ENCODE peak calls at places on chromosome 16, in six cellular contexts. One of them, this sample, is unnamed. For H3K9me3, the result is how much of the 10 kb centered on the place peaks cover.

GRCh38 chr16:9107025-9107970 is 15.9 kb downstream of the HAPSTR1 start:
- DNase-seq in neural progenitor cell: no peak
- DNase-seq in CD8-positive, alpha-beta memory T cell: no peak
- DNase-seq in SK-N-SH: no peak
- DNase-seq in heart left ventricle: no peak
- DNase-seq in keratinocyte: no peak
- DNase-seq in this sample: no peak

GRCh38 chr16:1708768-1709180 is 2.8 kb downstream of the MAPK8IP3 start:
- DNase-seq in heart left ventricle: peak
- DNase-seq in keratinocyte: no peak
- DNase-seq in CD8-positive, alpha-beta memory T cell: peak
- DNase-seq in neural progenitor cell: no peak
- DNase-seq in SK-N-SH: no peak
- DNase-seq in this sample: no peak

GRCh38 chr16:54281535-54282201 is 4.9 kb downstream of the IRX3 start:
- DNase-seq in heart left ventricle: peak
- DNase-seq in SK-N-SH: no peak
- DNase-seq in keratinocyte: no peak
- DNase-seq in neural progenitor cell: peak
- DNase-seq in CD8-positive, alpha-beta memory T cell: no peak
- DNase-seq in this sample: no peak

GRCh38 chr16:68319185-68319908 is 8.5 kb downstream of the PRMT7 start:
- DNase-seq in CD8-positive, alpha-beta memory T cell: no peak
- DNase-seq in heart left ventricle: no peak
- DNase-seq in keratinocyte: no peak
- DNase-seq in neural progenitor cell: no peak
- DNase-seq in SK-N-SH: no peak
- DNase-seq in this sample: no peak

GRCh38 chr16:72099377-72099818 is 5.8 kb downstream of the DHX38 start:
- DNase-seq in CD8-positive, alpha-beta memory T cell: no peak
- DNase-seq in SK-N-SH: peak
- DNase-seq in keratinocyte: no peak
- DNase-seq in heart left ventricle: no peak
- DNase-seq in neural progenitor cell: peak
- DNase-seq in this sample: peak

GRCh38 chr16:692356-693108 is 2.3 kb upstream of the WDR24 start:
- DNase-seq in heart left ventricle: no peak
- DNase-seq in SK-N-SH: no peak
- DNase-seq in keratinocyte: no peak
- DNase-seq in CD8-positive, alpha-beta memory T cell: no peak
- DNase-seq in neural progenitor cell: no peak
- DNase-seq in this sample: no peak

GRCh38 chr16:83804366-83804765 is 3.4 kb upstream of the HSBP1 start:
- DNase-seq in heart left ventricle: no peak
- DNase-seq in neural progenitor cell: no peak
- DNase-seq in SK-N-SH: no peak
- DNase-seq in CD8-positive, alpha-beta memory T cell: no peak
- DNase-seq in keratinocyte: no peak
- DNase-seq in this sample: no peak

GRCh38 chr16:17273142-17273561 is 197.6 kb downstream of the XYLT1 start:
- DNase-seq in SK-N-SH: no peak
- DNase-seq in neural progenitor cell: no peak
- DNase-seq in heart left ventricle: no peak
- DNase-seq in keratinocyte: peak
- DNase-seq in CD8-positive, alpha-beta memory T cell: no peak
- DNase-seq in this sample: no peak

GRCh38 chr16:65772134-65772732 is 594.3 kb upstream of the CDH5 start:
- DNase-seq in neural progenitor cell: no peak
- DNase-seq in SK-N-SH: no peak
- DNase-seq in CD8-positive, alpha-beta memory T cell: no peak
- DNase-seq in heart left ventricle: no peak
- DNase-seq in keratinocyte: no peak
- DNase-seq in this sample: peak
- H3K9me3 ChIP-seq in neural progenitor cell: under half
- H3K9me3 ChIP-seq in SK-N-SH: under half
- H3K9me3 ChIP-seq in CD8-positive, alpha-beta memory T cell: under half
- H3K9me3 ChIP-seq in heart left ventricle: under half
- H3K9me3 ChIP-seq in keratinocyte: under half
- H3K9me3 ChIP-seq in this sample: under half

GRCh38 chr16:35747658-35748455 is 2288.4 kb downstream of the TP53TG3F start:
- DNase-seq in CD8-positive, alpha-beta memory T cell: no peak
- DNase-seq in heart left ventricle: no peak
- DNase-seq in SK-N-SH: no peak
- DNase-seq in keratinocyte: no peak
- DNase-seq in neural progenitor cell: no peak
- DNase-seq in this sample: no peak

GRCh38 chr16:35750157-35750689 is 2290.8 kb downstream of the TP53TG3F start:
- DNase-seq in neural progenitor cell: no peak
- DNase-seq in SK-N-SH: no peak
- DNase-seq in heart left ventricle: no peak
- DNase-seq in CD8-positive, alpha-beta memory T cell: no peak
- DNase-seq in keratinocyte: no peak
- DNase-seq in this sample: no peak

GRCh38 chr16:35748621-35749252 is 2289.3 kb downstream of the TP53TG3F start:
- DNase-seq in keratinocyte: no peak
- DNase-seq in neural progenitor cell: no peak
- DNase-seq in heart left ventricle: no peak
- DNase-seq in SK-N-SH: peak
- DNase-seq in CD8-positive, alpha-beta memory T cell: no peak
- DNase-seq in this sample: no peak

GRCh38 chr16:35750701-35751104 is 2291.3 kb downstream of the TP53TG3F start:
- DNase-seq in keratinocyte: no peak
- DNase-seq in CD8-positive, alpha-beta memory T cell: no peak
- DNase-seq in heart left ventricle: no peak
- DNase-seq in neural progenitor cell: no peak
- DNase-seq in SK-N-SH: no peak
- DNase-seq in this sample: no peak

DNA sequence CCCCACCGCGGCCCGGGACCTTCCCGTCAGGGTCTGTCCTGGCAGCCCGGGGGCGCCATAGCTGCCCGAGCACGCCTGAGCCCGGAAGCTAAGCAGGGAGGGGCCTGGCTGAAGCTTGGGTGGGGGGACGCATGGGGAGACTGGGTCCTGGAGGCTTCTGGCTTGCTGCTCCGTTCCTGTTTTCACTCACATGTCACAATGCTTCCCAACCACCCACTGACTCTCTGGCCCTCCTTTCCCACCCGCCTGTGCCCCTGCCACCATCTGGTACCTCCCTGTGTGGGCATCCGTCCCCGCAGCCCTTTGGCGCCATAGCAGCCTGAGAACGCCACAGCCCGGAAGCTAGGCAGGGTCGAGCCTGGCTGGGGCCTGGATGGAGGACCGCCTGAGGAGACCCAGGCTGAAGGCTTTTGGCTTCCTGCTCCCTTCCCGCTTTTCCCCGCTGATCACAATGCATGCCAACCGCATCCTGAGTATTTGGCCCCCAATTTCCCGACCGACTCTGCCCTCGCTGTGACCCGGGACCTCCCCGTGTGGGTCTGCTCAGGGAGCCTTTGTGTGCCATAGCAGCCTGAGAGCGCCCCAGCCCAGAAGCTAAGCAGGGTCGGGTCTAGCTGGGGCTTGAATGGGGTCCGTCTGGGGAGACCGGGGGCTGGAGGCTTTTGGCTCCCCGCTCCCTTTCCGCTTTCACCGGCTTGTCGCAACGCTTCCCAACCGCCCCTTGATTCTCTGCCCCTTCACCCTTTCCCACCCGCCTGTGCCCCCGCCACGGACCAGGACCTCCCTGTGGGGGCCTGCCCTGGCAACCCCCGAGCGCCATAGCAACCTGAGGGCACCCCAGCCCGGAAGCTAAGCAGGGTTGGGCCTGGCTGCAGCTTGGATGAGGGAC is 2290.1 kb downstream of the TP53TG3F start:
- DNase-seq in neural progenitor cell: no peak
- DNase-seq in SK-N-SH: peak
- DNase-seq in heart left ventricle: no peak
- DNase-seq in keratinocyte: no peak
- DNase-seq in CD8-positive, alpha-beta memory T cell: no peak
- DNase-seq in this sample: no peak
- H3K9me3 ChIP-seq in neural progenitor cell: under half
- H3K9me3 ChIP-seq in SK-N-SH: under half
- H3K9me3 ChIP-seq in heart left ventricle: under half
- H3K9me3 ChIP-seq in keratinocyte: under half
- H3K9me3 ChIP-seq in CD8-positive, alpha-beta memory T cell: under half
- H3K9me3 ChIP-seq in this sample: under half

GRCh38 chr16:35146031-35146710 is 1686.8 kb downstream of the TP53TG3F start:
- DNase-seq in heart left ventricle: no peak
- DNase-seq in SK-N-SH: no peak
- DNase-seq in keratinocyte: no peak
- DNase-seq in CD8-positive, alpha-beta memory T cell: no peak
- DNase-seq in neural progenitor cell: no peak
- DNase-seq in this sample: no peak
- H3K9me3 ChIP-seq in heart left ventricle: under half
- H3K9me3 ChIP-seq in SK-N-SH: under half
- H3K9me3 ChIP-seq in keratinocyte: under half
- H3K9me3 ChIP-seq in CD8-positive, alpha-beta memory T cell: under half
- H3K9me3 ChIP-seq in neural progenitor cell: under half
- H3K9me3 ChIP-seq in this sample: under half

GRCh38 chr16:10916534-10916933 is 25.7 kb downstream of the DEXI start:
- DNase-seq in CD8-positive, alpha-beta memory T cell: no peak
- DNase-seq in SK-N-SH: no peak
- DNase-seq in neural progenitor cell: no peak
- DNase-seq in keratinocyte: no peak
- DNase-seq in heart left ventricle: no peak
- DNase-seq in this sample: no peak
- H3K9me3 ChIP-seq in CD8-positive, alpha-beta memory T cell: under half
- H3K9me3 ChIP-seq in SK-N-SH: under half
- H3K9me3 ChIP-seq in neural progenitor cell: under half
- H3K9me3 ChIP-seq in keratinocyte: under half
- H3K9me3 ChIP-seq in heart left ventricle: under half
- H3K9me3 ChIP-seq in this sample: under half

GRCh38 chr16:35631261-35631945 is 2172.0 kb downstream of the TP53TG3F start:
- DNase-seq in neural progenitor cell: no peak
- DNase-seq in CD8-positive, alpha-beta memory T cell: no peak
- DNase-seq in SK-N-SH: no peak
- DNase-seq in keratinocyte: no peak
- DNase-seq in heart left ventricle: no peak
- DNase-seq in this sample: no peak
- H3K9me3 ChIP-seq in neural progenitor cell: under half
- H3K9me3 ChIP-seq in CD8-positive, alpha-beta memory T cell: under half
- H3K9me3 ChIP-seq in SK-N-SH: under half
- H3K9me3 ChIP-seq in keratinocyte: under half
- H3K9me3 ChIP-seq in heart left ventricle: under half
- H3K9me3 ChIP-seq in this sample: under half